ENCODE peak calls at places on chromosome 13, in five cellular contexts. One of them, this sample, is unnamed.

GRCh38 chr13:99971576-99972189 is at the start of gene ZIC5:
- DNase-seq in GM12865: no peak
- DNase-seq in fibroblast of the aortic adventitia: no peak
- DNase-seq in cardiac muscle cell: no peak
- DNase-seq in CD8-positive, alpha-beta T cell: no peak
- DNase-seq in this sample: peak

GRCh38 chr13:27359203-27359821 is 65.1 kb upstream of the GTF3A start:
- DNase-seq in GM12865: peak
- DNase-seq in CD8-positive, alpha-beta T cell: peak
- DNase-seq in fibroblast of the aortic adventitia: peak
- DNase-seq in cardiac muscle cell: peak
- DNase-seq in this sample: peak

GRCh38 chr13:78610381-78610883 is 7.1 kb upstream of the POU4F1 start:
- DNase-seq in CD8-positive, alpha-beta T cell: no peak
- DNase-seq in GM12865: no peak
- DNase-seq in fibroblast of the aortic adventitia: peak
- DNase-seq in cardiac muscle cell: peak
- DNase-seq in this sample: no peak

GRCh38 chr13:35876601-35877000 is 254.6 kb downstream of the DCLK1 start:
- DNase-seq in CD8-positive, alpha-beta T cell: no peak
- DNase-seq in cardiac muscle cell: no peak
- DNase-seq in fibroblast of the aortic adventitia: no peak
- DNase-seq in GM12865: no peak
- DNase-seq in this sample: no peak

GRCh38 chr13:28373803-28374202 is 121.1 kb downstream of the FLT1 start:
- DNase-seq in cardiac muscle cell: no peak
- DNase-seq in GM12865: no peak
- DNase-seq in CD8-positive, alpha-beta T cell: no peak
- DNase-seq in fibroblast of the aortic adventitia: no peak
- DNase-seq in this sample: no peak

GRCh38 chr13:98482476-98483444 is 94.1 kb downstream of the STK24 start:
- DNase-seq in cardiac muscle cell: peak
- DNase-seq in fibroblast of the aortic adventitia: no peak
- DNase-seq in GM12865: peak
- DNase-seq in CD8-positive, alpha-beta T cell: no peak
- DNase-seq in this sample: peak

GRCh38 chr13:44051923-44052322 is 172.2 kb downstream of the LACC1 start:
- DNase-seq in fibroblast of the aortic adventitia: no peak
- DNase-seq in GM12865: no peak
- DNase-seq in CD8-positive, alpha-beta T cell: no peak
- DNase-seq in cardiac muscle cell: no peak
- DNase-seq in this sample: no peak

GRCh38 chr13:40595693-40596092 is 70.7 kb downstream of the FOXO1 start:
- DNase-seq in CD8-positive, alpha-beta T cell: no peak
- DNase-seq in fibroblast of the aortic adventitia: peak
- DNase-seq in cardiac muscle cell: no peak
- DNase-seq in GM12865: no peak
- DNase-seq in this sample: no peak

GRCh38 chr13:27264181-27264580 is 6.4 kb upstream of the RASL11A start:
- DNase-seq in fibroblast of the aortic adventitia: peak
- DNase-seq in cardiac muscle cell: peak
- DNase-seq in CD8-positive, alpha-beta T cell: no peak
- DNase-seq in GM12865: no peak
- DNase-seq in this sample: no peak

GRCh38 chr13:104024416-104025170 is 958.4 kb upstream of the SLC10A2 start:
- DNase-seq in GM12865: no peak
- DNase-seq in cardiac muscle cell: peak
- DNase-seq in fibroblast of the aortic adventitia: peak
- DNase-seq in CD8-positive, alpha-beta T cell: no peak
- DNase-seq in this sample: peak

GRCh38 chr13:46894534-46894906 is 2.3 kb downstream of the HTR2A start:
- DNase-seq in CD8-positive, alpha-beta T cell: no peak
- DNase-seq in GM12865: no peak
- DNase-seq in fibroblast of the aortic adventitia: no peak
- DNase-seq in cardiac muscle cell: peak
- DNase-seq in this sample: no peak

GRCh38 chr13:30690282-30691188 is 44.8 kb upstream of the ALOX5AP start:
- DNase-seq in CD8-positive, alpha-beta T cell: no peak
- DNase-seq in GM12865: peak
- DNase-seq in fibroblast of the aortic adventitia: peak
- DNase-seq in cardiac muscle cell: peak
- DNase-seq in this sample: peak

GRCh38 chr13:33879044-33879596 is 61.2 kb downstream of the RFC3 start:
- DNase-seq in fibroblast of the aortic adventitia: no peak
- DNase-seq in GM12865: no peak
- DNase-seq in cardiac muscle cell: no peak
- DNase-seq in CD8-positive, alpha-beta T cell: no peak
- DNase-seq in this sample: no peak

GRCh38 chr13:50521750-50522149 is 321.7 kb downstream of the DLEU7 start:
- DNase-seq in GM12865: no peak
- DNase-seq in fibroblast of the aortic adventitia: peak
- DNase-seq in cardiac muscle cell: peak
- DNase-seq in CD8-positive, alpha-beta T cell: no peak
- DNase-seq in this sample: no peak

GRCh38 chr13:99265823-99266426 is 7.7 kb upstream of the GPR18 start:
- DNase-seq in GM12865: peak
- DNase-seq in CD8-positive, alpha-beta T cell: no peak
- DNase-seq in cardiac muscle cell: peak
- DNase-seq in fibroblast of the aortic adventitia: peak
- DNase-seq in this sample: peak

GRCh38 chr13:44431150-44431549 is 57.5 kb downstream of the SERP2 start:
- DNase-seq in GM12865: no peak
- DNase-seq in cardiac muscle cell: no peak
- DNase-seq in fibroblast of the aortic adventitia: no peak
- DNase-seq in CD8-positive, alpha-beta T cell: no peak
- DNase-seq in this sample: no peak

GRCh38 chr13:99959127-99959529 is 12.4 kb downstream of the ZIC5 start:
- DNase-seq in CD8-positive, alpha-beta T cell: no peak
- DNase-seq in GM12865: no peak
- DNase-seq in cardiac muscle cell: no peak
- DNase-seq in fibroblast of the aortic adventitia: no peak
- DNase-seq in this sample: no peak

GRCh38 chr13:46553886-46554855 is 1.2 kb downstream of the LRCH1 start:
- DNase-seq in fibroblast of the aortic adventitia: peak
- DNase-seq in cardiac muscle cell: peak
- DNase-seq in GM12865: peak
- DNase-seq in CD8-positive, alpha-beta T cell: peak
- DNase-seq in this sample: peak

GRCh38 chr13:99617474-99618255 is 116.4 kb downstream of the TM9SF2 start:
- DNase-seq in fibroblast of the aortic adventitia: peak
- DNase-seq in GM12865: peak
- DNase-seq in CD8-positive, alpha-beta T cell: no peak
- DNase-seq in cardiac muscle cell: peak
- DNase-seq in this sample: peak

GRCh38 chr13:98202026-98202425 is 25.0 kb upstream of the RNF113B start:
- DNase-seq in cardiac muscle cell: no peak
- DNase-seq in GM12865: peak
- DNase-seq in CD8-positive, alpha-beta T cell: no peak
- DNase-seq in fibroblast of the aortic adventitia: no peak
- DNase-seq in this sample: no peak

GRCh38 chr13:112183544-112184145 is 116.7 kb downstream of the SOX1 start:
- DNase-seq in fibroblast of the aortic adventitia: no peak
- DNase-seq in cardiac muscle cell: no peak
- DNase-seq in GM12865: no peak
- DNase-seq in CD8-positive, alpha-beta T cell: no peak
- DNase-seq in this sample: no peak

GRCh38 chr13:44449999-44450821 is 76.6 kb downstream of the SERP2 start:
- DNase-seq in CD8-positive, alpha-beta T cell: no peak
- DNase-seq in cardiac muscle cell: no peak
- DNase-seq in fibroblast of the aortic adventitia: no peak
- DNase-seq in GM12865: no peak
- DNase-seq in this sample: no peak

GRCh38 chr13:97574926-97575325 is 141.0 kb downstream of the RAP2A start:
- DNase-seq in cardiac muscle cell: peak
- DNase-seq in GM12865: peak
- DNase-seq in CD8-positive, alpha-beta T cell: no peak
- DNase-seq in fibroblast of the aortic adventitia: peak
- DNase-seq in this sample: no peak

GRCh38 chr13:59047546-59047945 is 1116.2 kb downstream of the DIAPH3 start:
- DNase-seq in GM12865: no peak
- DNase-seq in CD8-positive, alpha-beta T cell: no peak
- DNase-seq in cardiac muscle cell: no peak
- DNase-seq in fibroblast of the aortic adventitia: no peak
- DNase-seq in this sample: no peak

GRCh38 chr13:65339236-65339635 is 1890.9 kb downstream of the PCDH9 start:
- DNase-seq in fibroblast of the aortic adventitia: no peak
- DNase-seq in CD8-positive, alpha-beta T cell: no peak
- DNase-seq in cardiac muscle cell: no peak
- DNase-seq in GM12865: no peak
- DNase-seq in this sample: no peak

DNA sequence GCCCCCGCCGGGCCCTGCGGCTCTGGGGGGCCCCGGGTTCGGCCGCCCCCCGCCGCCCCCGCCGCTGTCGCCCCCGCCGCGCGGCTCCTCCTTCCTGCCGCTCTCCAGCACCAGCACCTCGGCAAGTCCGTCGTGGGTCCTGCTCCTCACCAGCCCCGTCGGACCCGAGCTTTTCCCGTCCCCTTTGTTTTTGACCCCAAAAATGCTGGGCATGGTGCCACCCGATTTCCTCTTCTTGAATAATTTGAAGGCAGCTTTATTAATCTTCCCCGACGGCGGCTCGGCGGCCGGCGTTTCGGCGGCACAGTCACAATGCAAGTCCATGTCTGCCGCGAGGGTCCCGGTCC is 945 bp downstream of the AMER2 start:
- DNase-seq in GM12865: no peak
- DNase-seq in cardiac muscle cell: no peak
- DNase-seq in fibroblast of the aortic adventitia: no peak
- DNase-seq in CD8-positive, alpha-beta T cell: no peak
- DNase-seq in this sample: no peak
- H3K4me3 ChIP-seq in GM12865: peak
- H3K4me3 ChIP-seq in cardiac muscle cell: peak
- H3K4me3 ChIP-seq in fibroblast of the aortic adventitia: no peak
- H3K4me3 ChIP-seq in CD8-positive, alpha-beta T cell: no peak
- H3K4me3 ChIP-seq in this sample: no peak

DNA sequence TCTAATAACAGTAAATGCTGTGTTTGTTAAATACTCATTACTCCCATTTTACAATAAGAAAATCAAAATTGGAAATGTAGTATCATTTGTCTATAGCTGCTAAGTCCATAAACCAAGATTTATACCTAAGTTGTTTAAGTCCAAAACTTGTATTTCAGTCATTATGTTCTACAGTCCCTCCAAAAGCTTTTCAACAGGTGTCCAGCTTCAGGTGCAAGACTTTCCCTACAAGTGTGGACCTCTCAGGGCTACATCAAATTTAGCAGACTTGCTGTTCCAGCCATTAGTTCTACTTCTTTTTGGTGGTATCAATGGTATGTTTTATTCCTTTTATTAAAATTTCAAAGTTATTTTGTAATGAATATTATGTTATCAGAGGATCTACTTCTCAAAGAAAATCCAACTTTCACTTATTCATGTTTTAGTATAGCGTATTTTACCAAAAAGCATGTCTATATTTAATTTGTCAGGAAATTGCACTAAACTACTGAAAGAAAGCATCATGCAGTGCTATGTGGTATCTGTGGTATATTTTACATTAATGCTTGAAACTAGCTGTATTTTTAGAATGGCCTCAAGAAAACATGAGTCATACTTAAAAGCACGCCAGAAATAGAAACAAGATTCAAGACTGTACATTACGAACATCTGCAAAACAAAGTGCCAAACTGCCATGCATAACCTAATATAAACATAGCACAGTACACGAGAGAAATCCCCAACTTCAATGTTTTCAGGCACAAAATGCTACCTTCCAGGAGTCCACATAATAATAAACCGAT is 44.5 kb downstream of the VWA8 start:
- DNase-seq in cardiac muscle cell: peak
- DNase-seq in fibroblast of the aortic adventitia: peak
- DNase-seq in GM12865: peak
- DNase-seq in CD8-positive, alpha-beta T cell: no peak
- DNase-seq in this sample: no peak
- H3K4me3 ChIP-seq in cardiac muscle cell: no peak
- H3K4me3 ChIP-seq in fibroblast of the aortic adventitia: peak
- H3K4me3 ChIP-seq in GM12865: peak
- H3K4me3 ChIP-seq in CD8-positive, alpha-beta T cell: no peak
- H3K4me3 ChIP-seq in this sample: no peak

DNA sequence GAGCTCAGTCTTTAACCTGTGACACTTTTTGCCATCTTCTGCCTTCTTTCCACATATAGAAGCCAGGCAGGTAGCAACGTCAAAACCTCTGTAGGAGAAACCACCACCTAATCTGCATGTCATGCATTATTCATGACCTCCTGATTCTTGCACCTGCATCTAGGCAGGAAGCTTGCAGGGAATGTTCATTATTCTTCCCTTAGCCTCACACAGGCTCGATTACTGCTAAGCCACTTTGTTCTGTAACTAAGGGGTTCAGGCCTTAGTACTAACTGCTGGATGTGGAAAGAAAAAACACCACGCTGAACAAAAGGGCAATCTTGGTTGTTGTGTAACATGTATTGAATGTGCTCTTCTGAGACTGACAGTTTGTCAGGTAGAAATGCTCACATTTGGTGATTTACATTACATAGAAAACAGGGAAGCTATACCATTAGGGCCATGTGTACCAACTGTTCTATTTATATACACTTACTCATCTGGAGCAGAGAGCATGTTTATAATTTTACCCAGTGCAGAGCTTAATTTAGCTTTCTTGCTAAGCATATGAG is 366.9 kb downstream of the KLF12 start:
- DNase-seq in fibroblast of the aortic adventitia: peak
- DNase-seq in cardiac muscle cell: no peak
- DNase-seq in GM12865: no peak
- DNase-seq in CD8-positive, alpha-beta T cell: no peak
- DNase-seq in this sample: no peak
- H3K4me3 ChIP-seq in fibroblast of the aortic adventitia: no peak
- H3K4me3 ChIP-seq in cardiac muscle cell: no peak
- H3K4me3 ChIP-seq in GM12865: no peak
- H3K4me3 ChIP-seq in CD8-positive, alpha-beta T cell: no peak
- H3K4me3 ChIP-seq in this sample: no peak

GRCh38 chr13:74080762-74081161 is 53.4 kb downstream of the KLF12 start:
- DNase-seq in cardiac muscle cell: no peak
- DNase-seq in fibroblast of the aortic adventitia: no peak
- DNase-seq in CD8-positive, alpha-beta T cell: no peak
- DNase-seq in GM12865: no peak
- DNase-seq in this sample: no peak

GRCh38 chr13:74073231-74073630 is 61.0 kb downstream of the KLF12 start:
- DNase-seq in GM12865: no peak
- DNase-seq in fibroblast of the aortic adventitia: no peak
- DNase-seq in CD8-positive, alpha-beta T cell: no peak
- DNase-seq in cardiac muscle cell: no peak
- DNase-seq in this sample: no peak

GRCh38 chr13:74077375-74077774 is 56.8 kb downstream of the KLF12 start:
- DNase-seq in GM12865: no peak
- DNase-seq in fibroblast of the aortic adventitia: no peak
- DNase-seq in cardiac muscle cell: no peak
- DNase-seq in CD8-positive, alpha-beta T cell: no peak
- DNase-seq in this sample: no peak

GRCh38 chr13:74074723-74075122 is 59.5 kb downstream of the KLF12 start:
- DNase-seq in cardiac muscle cell: peak
- DNase-seq in CD8-positive, alpha-beta T cell: no peak
- DNase-seq in fibroblast of the aortic adventitia: peak
- DNase-seq in GM12865: no peak
- DNase-seq in this sample: no peak

DNA sequence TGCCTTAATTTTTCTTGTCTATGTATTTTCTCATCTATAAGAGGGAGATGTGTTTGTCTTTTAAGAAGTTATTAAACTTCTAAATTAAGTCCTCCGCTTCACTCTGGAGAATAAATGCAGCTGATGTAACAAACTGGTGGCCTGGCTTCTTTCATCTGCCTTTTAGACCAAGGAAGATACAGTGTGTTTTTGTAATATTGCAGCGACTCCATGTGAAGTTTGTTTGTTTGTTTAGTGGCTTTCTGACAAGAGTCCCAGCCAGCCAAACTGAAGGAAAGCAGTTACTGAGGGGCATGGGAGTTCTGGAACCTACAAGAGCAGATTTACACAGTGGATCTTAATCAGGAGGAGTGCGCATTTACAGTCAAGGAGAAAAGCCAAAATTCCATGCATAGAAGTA is 56.4 kb downstream of the KLF12 start:
- DNase-seq in cardiac muscle cell: peak
- DNase-seq in GM12865: no peak
- DNase-seq in CD8-positive, alpha-beta T cell: no peak
- DNase-seq in fibroblast of the aortic adventitia: peak
- DNase-seq in this sample: peak
- H3K4me3 ChIP-seq in cardiac muscle cell: no peak
- H3K4me3 ChIP-seq in GM12865: no peak
- H3K4me3 ChIP-seq in CD8-positive, alpha-beta T cell: no peak
- H3K4me3 ChIP-seq in fibroblast of the aortic adventitia: no peak
- H3K4me3 ChIP-seq in this sample: no peak

This sample was measured in SJSA1.